ENCODE peak calls at places on chromosomes 12 and 14, in six cellular contexts. One of them, this sample, is unnamed. For H3K9me3, the result is how much of the 10 kb centered on the place peaks cover.

GRCh38 chr12:93712204-93712603 is 35.0 kb downstream of the CRADD start:
- DNase-seq in SK-N-SH: no peak
- DNase-seq in breast epithelium: no peak
- DNase-seq in pancreas: no peak
- DNase-seq in right cardiac atrium: no peak
- DNase-seq in CD4-positive, alpha-beta memory T cell: no peak
- DNase-seq in this sample: no peak

GRCh38 chr14:22900088-22900799 is 17.2 kb downstream of the REM2 start:
- DNase-seq in breast epithelium: no peak
- DNase-seq in pancreas: no peak
- DNase-seq in CD4-positive, alpha-beta memory T cell: peak
- DNase-seq in SK-N-SH: peak
- DNase-seq in right cardiac atrium: no peak
- DNase-seq in this sample: no peak

GRCh38 chr14:101289230-101289690 is 272.0 kb upstream of the DIO3 start:
- DNase-seq in SK-N-SH: no peak
- DNase-seq in CD4-positive, alpha-beta memory T cell: no peak
- DNase-seq in right cardiac atrium: no peak
- DNase-seq in pancreas: no peak
- DNase-seq in breast epithelium: no peak
- DNase-seq in this sample: no peak

GRCh38 chr14:61125314-61126082 is 144.5 kb downstream of the SLC38A6 start:
- DNase-seq in pancreas: no peak
- DNase-seq in CD4-positive, alpha-beta memory T cell: no peak
- DNase-seq in SK-N-SH: no peak
- DNase-seq in right cardiac atrium: no peak
- DNase-seq in breast epithelium: no peak
- DNase-seq in this sample: no peak

GRCh38 chr12:46458500-46459106 is 86.0 kb upstream of the SLC38A2 start:
- DNase-seq in breast epithelium: no peak
- DNase-seq in SK-N-SH: no peak
- DNase-seq in CD4-positive, alpha-beta memory T cell: peak
- DNase-seq in right cardiac atrium: no peak
- DNase-seq in pancreas: no peak
- DNase-seq in this sample: no peak

GRCh38 chr14:37600880-37601741 is 5.7 kb downstream of the TTC6 start:
- DNase-seq in right cardiac atrium: no peak
- DNase-seq in CD4-positive, alpha-beta memory T cell: no peak
- DNase-seq in pancreas: no peak
- DNase-seq in breast epithelium: no peak
- DNase-seq in SK-N-SH: no peak
- DNase-seq in this sample: no peak

GRCh38 chr12:69904761-69905160 is 79.7 kb downstream of the MYRFL start:
- DNase-seq in breast epithelium: no peak
- DNase-seq in SK-N-SH: no peak
- DNase-seq in right cardiac atrium: no peak
- DNase-seq in CD4-positive, alpha-beta memory T cell: no peak
- DNase-seq in pancreas: no peak
- DNase-seq in this sample: no peak

GRCh38 chr12:96060041-96060440 is 24.7 kb upstream of the LTA4H start:
- DNase-seq in CD4-positive, alpha-beta memory T cell: no peak
- DNase-seq in breast epithelium: no peak
- DNase-seq in SK-N-SH: no peak
- DNase-seq in pancreas: no peak
- DNase-seq in right cardiac atrium: no peak
- DNase-seq in this sample: no peak

GRCh38 chr12:103986823-103987222 is 21.2 kb downstream of the TDG start:
- DNase-seq in pancreas: no peak
- DNase-seq in SK-N-SH: no peak
- DNase-seq in breast epithelium: no peak
- DNase-seq in right cardiac atrium: no peak
- DNase-seq in CD4-positive, alpha-beta memory T cell: no peak
- DNase-seq in this sample: no peak

GRCh38 chr12:117679776-117680175 is 289.0 kb downstream of the KSR2 start:
- DNase-seq in CD4-positive, alpha-beta memory T cell: no peak
- DNase-seq in SK-N-SH: no peak
- DNase-seq in right cardiac atrium: no peak
- DNase-seq in breast epithelium: no peak
- DNase-seq in pancreas: no peak
- DNase-seq in this sample: no peak

GRCh38 chr14:61813101-61813596 is 50.9 kb downstream of the SNAPC1 start:
- DNase-seq in breast epithelium: no peak
- DNase-seq in SK-N-SH: peak
- DNase-seq in right cardiac atrium: no peak
- DNase-seq in CD4-positive, alpha-beta memory T cell: no peak
- DNase-seq in pancreas: no peak
- DNase-seq in this sample: no peak

GRCh38 chr14:38171197-38171596 is 36.5 kb upstream of the SSTR1 start:
- DNase-seq in CD4-positive, alpha-beta memory T cell: no peak
- DNase-seq in right cardiac atrium: no peak
- DNase-seq in pancreas: no peak
- DNase-seq in breast epithelium: no peak
- DNase-seq in SK-N-SH: no peak
- DNase-seq in this sample: no peak

GRCh38 chr12:51533799-51534198 is 57.2 kb upstream of the SCN8A start:
- DNase-seq in pancreas: no peak
- DNase-seq in breast epithelium: no peak
- DNase-seq in SK-N-SH: no peak
- DNase-seq in CD4-positive, alpha-beta memory T cell: no peak
- DNase-seq in right cardiac atrium: no peak
- DNase-seq in this sample: no peak

GRCh38 chr12:97167598-97167997 is 260.5 kb downstream of the NEDD1 start:
- DNase-seq in pancreas: no peak
- DNase-seq in SK-N-SH: no peak
- DNase-seq in CD4-positive, alpha-beta memory T cell: no peak
- DNase-seq in breast epithelium: no peak
- DNase-seq in right cardiac atrium: no peak
- DNase-seq in this sample: no peak

GRCh38 chr12:21985155-21985554 is 43.9 kb upstream of the ABCC9 start:
- DNase-seq in breast epithelium: no peak
- DNase-seq in pancreas: no peak
- DNase-seq in SK-N-SH: no peak
- DNase-seq in CD4-positive, alpha-beta memory T cell: no peak
- DNase-seq in right cardiac atrium: no peak
- DNase-seq in this sample: no peak

GRCh38 chr12:102883204-102883799 is 33.7 kb downstream of the PAH start:
- DNase-seq in CD4-positive, alpha-beta memory T cell: peak
- DNase-seq in SK-N-SH: peak
- DNase-seq in right cardiac atrium: peak
- DNase-seq in pancreas: peak
- DNase-seq in breast epithelium: peak
- DNase-seq in this sample: peak

GRCh38 chr12:116610971-116611541 is 51.9 kb downstream of the MAP1LC3B2 start:
- DNase-seq in SK-N-SH: no peak
- DNase-seq in pancreas: no peak
- DNase-seq in right cardiac atrium: peak
- DNase-seq in CD4-positive, alpha-beta memory T cell: no peak
- DNase-seq in breast epithelium: no peak
- DNase-seq in this sample: no peak

GRCh38 chr12:56197921-56198635 is 8.8 kb upstream of the SMARCC2 start:
- DNase-seq in CD4-positive, alpha-beta memory T cell: no peak
- DNase-seq in pancreas: no peak
- DNase-seq in right cardiac atrium: no peak
- DNase-seq in breast epithelium: no peak
- DNase-seq in SK-N-SH: no peak
- DNase-seq in this sample: no peak

GRCh38 chr12:113021500-113021899 is 35.0 kb upstream of the DTX1 start:
- DNase-seq in right cardiac atrium: no peak
- DNase-seq in SK-N-SH: no peak
- DNase-seq in pancreas: no peak
- DNase-seq in breast epithelium: no peak
- DNase-seq in CD4-positive, alpha-beta memory T cell: no peak
- DNase-seq in this sample: no peak

GRCh38 chr12:9668141-9669018 is 1.1 kb upstream of the CLEC2D start:
- DNase-seq in pancreas: no peak
- DNase-seq in CD4-positive, alpha-beta memory T cell: no peak
- DNase-seq in right cardiac atrium: no peak
- DNase-seq in breast epithelium: no peak
- DNase-seq in SK-N-SH: no peak
- DNase-seq in this sample: no peak

GRCh38 chr12:124217508-124217981 is 77.3 kb upstream of the RFLNA start:
- DNase-seq in pancreas: no peak
- DNase-seq in SK-N-SH: peak
- DNase-seq in right cardiac atrium: no peak
- DNase-seq in breast epithelium: no peak
- DNase-seq in CD4-positive, alpha-beta memory T cell: no peak
- DNase-seq in this sample: no peak

GRCh38 chr12:58621126-58621525 is 299.2 kb downstream of the LRIG3 start:
- DNase-seq in SK-N-SH: no peak
- DNase-seq in pancreas: no peak
- DNase-seq in breast epithelium: no peak
- DNase-seq in CD4-positive, alpha-beta memory T cell: no peak
- DNase-seq in right cardiac atrium: no peak
- DNase-seq in this sample: no peak

GRCh38 chr12:106032141-106032925 is 106.4 kb downstream of the NUAK1 start:
- DNase-seq in SK-N-SH: no peak
- DNase-seq in right cardiac atrium: no peak
- DNase-seq in pancreas: no peak
- DNase-seq in CD4-positive, alpha-beta memory T cell: no peak
- DNase-seq in breast epithelium: no peak
- DNase-seq in this sample: no peak

GRCh38 chr14:105899657-105900397 is 373.4 kb downstream of the TMEM121 start:
- DNase-seq in CD4-positive, alpha-beta memory T cell: no peak
- DNase-seq in breast epithelium: no peak
- DNase-seq in right cardiac atrium: peak
- DNase-seq in SK-N-SH: no peak
- DNase-seq in pancreas: peak
- DNase-seq in this sample: no peak

GRCh38 chr14:105900398-105901160 is 374.2 kb downstream of the TMEM121 start:
- DNase-seq in SK-N-SH: no peak
- DNase-seq in CD4-positive, alpha-beta memory T cell: no peak
- DNase-seq in right cardiac atrium: peak
- DNase-seq in breast epithelium: no peak
- DNase-seq in pancreas: no peak
- DNase-seq in this sample: no peak

GRCh38 chr14:105899071-105899641 is 372.8 kb downstream of the TMEM121 start:
- DNase-seq in SK-N-SH: peak
- DNase-seq in pancreas: peak
- DNase-seq in breast epithelium: no peak
- DNase-seq in CD4-positive, alpha-beta memory T cell: no peak
- DNase-seq in right cardiac atrium: peak
- DNase-seq in this sample: no peak

GRCh38 chr14:105897725-105898113 is 371.3 kb downstream of the TMEM121 start:
- DNase-seq in breast epithelium: no peak
- DNase-seq in pancreas: peak
- DNase-seq in SK-N-SH: no peak
- DNase-seq in CD4-positive, alpha-beta memory T cell: no peak
- DNase-seq in right cardiac atrium: peak
- DNase-seq in this sample: no peak

GRCh38 chr14:105898482-105899010 is 372.2 kb downstream of the TMEM121 start:
- DNase-seq in pancreas: peak
- DNase-seq in breast epithelium: no peak
- DNase-seq in right cardiac atrium: peak
- DNase-seq in SK-N-SH: no peak
- DNase-seq in CD4-positive, alpha-beta memory T cell: no peak
- DNase-seq in this sample: no peak
- H3K9me3 ChIP-seq in pancreas: under half
- H3K9me3 ChIP-seq in breast epithelium: under half
- H3K9me3 ChIP-seq in right cardiac atrium: under half
- H3K9me3 ChIP-seq in SK-N-SH: under half
- H3K9me3 ChIP-seq in CD4-positive, alpha-beta memory T cell: under half
- H3K9me3 ChIP-seq in this sample: under half

GRCh38 chr14:54772451-54772881 is 130.2 kb downstream of the GCH1 start:
- DNase-seq in CD4-positive, alpha-beta memory T cell: no peak
- DNase-seq in breast epithelium: no peak
- DNase-seq in pancreas: no peak
- DNase-seq in SK-N-SH: no peak
- DNase-seq in right cardiac atrium: no peak
- DNase-seq in this sample: no peak
- H3K4me3 ChIP-seq in CD4-positive, alpha-beta memory T cell: no peak
- H3K4me3 ChIP-seq in breast epithelium: no peak
- H3K4me3 ChIP-seq in pancreas: no peak
- H3K4me3 ChIP-seq in SK-N-SH: no peak
- H3K4me3 ChIP-seq in right cardiac atrium: no peak
- H3K4me3 ChIP-seq in this sample: no peak

GRCh38 chr14:106841701-106842100 is 1315.3 kb downstream of the TMEM121 start:
- DNase-seq in pancreas: no peak
- DNase-seq in SK-N-SH: no peak
- DNase-seq in CD4-positive, alpha-beta memory T cell: no peak
- DNase-seq in breast epithelium: no peak
- DNase-seq in right cardiac atrium: no peak
- DNase-seq in this sample: no peak

GRCh38 chr14:106844608-106845285 is 1318.4 kb downstream of the TMEM121 start:
- DNase-seq in pancreas: peak
- DNase-seq in breast epithelium: peak
- DNase-seq in right cardiac atrium: peak
- DNase-seq in SK-N-SH: peak
- DNase-seq in CD4-positive, alpha-beta memory T cell: peak
- DNase-seq in this sample: peak

GRCh38 chr14:106843951-106844483 is 1317.6 kb downstream of the TMEM121 start:
- DNase-seq in breast epithelium: peak
- DNase-seq in SK-N-SH: peak
- DNase-seq in right cardiac atrium: peak
- DNase-seq in CD4-positive, alpha-beta memory T cell: peak
- DNase-seq in pancreas: peak
- DNase-seq in this sample: no peak

GRCh38 chr14:106843376-106843775 is 1317.0 kb downstream of the TMEM121 start:
- DNase-seq in pancreas: no peak
- DNase-seq in CD4-positive, alpha-beta memory T cell: no peak
- DNase-seq in right cardiac atrium: no peak
- DNase-seq in SK-N-SH: no peak
- DNase-seq in breast epithelium: no peak
- DNase-seq in this sample: no peak

DNA sequence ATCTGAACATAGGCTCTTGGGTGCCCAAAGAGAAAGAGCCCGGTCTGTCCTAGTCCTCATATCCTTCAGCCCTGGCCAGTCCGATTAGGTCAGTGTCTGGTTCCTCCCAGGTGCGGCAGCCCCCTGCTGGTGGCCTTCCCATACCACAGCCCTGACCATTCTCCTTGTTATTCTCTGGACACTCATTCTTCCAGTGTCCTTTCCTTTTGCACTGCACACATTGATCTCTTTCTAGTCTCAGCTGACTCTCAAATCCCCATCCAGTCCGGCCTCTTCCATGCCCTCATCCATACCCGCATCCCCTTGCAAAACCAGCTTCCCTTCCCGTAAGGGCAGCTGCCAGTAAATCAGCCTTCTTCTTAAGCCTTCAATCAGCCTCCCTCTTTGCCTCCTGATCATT is 1316.3 kb downstream of the TMEM121 start:
- DNase-seq in CD4-positive, alpha-beta memory T cell: no peak
- DNase-seq in SK-N-SH: peak
- DNase-seq in pancreas: peak
- DNase-seq in right cardiac atrium: no peak
- DNase-seq in breast epithelium: no peak
- DNase-seq in this sample: no peak
- H3K9me3 ChIP-seq in CD4-positive, alpha-beta memory T cell: under half
- H3K9me3 ChIP-seq in SK-N-SH: under half
- H3K9me3 ChIP-seq in pancreas: under half
- H3K9me3 ChIP-seq in right cardiac atrium: under half
- H3K9me3 ChIP-seq in breast epithelium: under half
- H3K9me3 ChIP-seq in this sample: under half

GRCh38 chr12:108255203-108255602 is 83.9 kb downstream of the CMKLR1 start:
- DNase-seq in CD4-positive, alpha-beta memory T cell: no peak
- DNase-seq in SK-N-SH: no peak
- DNase-seq in breast epithelium: no peak
- DNase-seq in right cardiac atrium: no peak
- DNase-seq in pancreas: no peak
- DNase-seq in this sample: no peak
- H3K4me3 ChIP-seq in CD4-positive, alpha-beta memory T cell: no peak
- H3K4me3 ChIP-seq in SK-N-SH: no peak
- H3K4me3 ChIP-seq in breast epithelium: no peak
- H3K4me3 ChIP-seq in right cardiac atrium: no peak
- H3K4me3 ChIP-seq in pancreas: no peak
- H3K4me3 ChIP-seq in this sample: no peak

GRCh38 chr14:26966942-26967341 is 369.1 kb upstream of the NOVA1 start:
- DNase-seq in SK-N-SH: no peak
- DNase-seq in CD4-positive, alpha-beta memory T cell: no peak
- DNase-seq in breast epithelium: no peak
- DNase-seq in pancreas: no peak
- DNase-seq in right cardiac atrium: no peak
- DNase-seq in this sample: no peak
- H3K9me3 ChIP-seq in SK-N-SH: under half
- H3K9me3 ChIP-seq in CD4-positive, alpha-beta memory T cell: under half
- H3K9me3 ChIP-seq in breast epithelium: under half
- H3K9me3 ChIP-seq in pancreas: under half
- H3K9me3 ChIP-seq in right cardiac atrium: under half
- H3K9me3 ChIP-seq in this sample: under half

This sample was measured in effector memory CD4-positive, alpha-beta T cell.